ENCODE peak calls at places on chromosomes 1 and 21, in nine cellular contexts. One of them, this sample, is unnamed.

GRCh38 chr1:26027716-26028489 is 6.3 kb downstream of the EXTL1 start:
- DNase-seq in erythroblast: no peak
- DNase-seq in activated T-helper 1 cell treated with anti-CD3 and anti-CD28 coated beads, Interleukin-12 subunit alpha, Interleukin-12 subunit beta, Interleukin-2, Interleukin-4 antibody, amounts not matched to agents 30 ng/mL and 10 ng/mL and 1 ng/mL, durations not matched to agents 14 hours and 24 hours and 36 hours: no peak
- DNase-seq in NCI-H146: no peak
- DNase-seq in HEK293T: no peak
- DNase-seq in fibroblast of the aortic adventitia: no peak
- DNase-seq in Peyer's patch: no peak
- DNase-seq in GM04503: no peak
- DNase-seq in iPS-NIHi11: no peak
- DNase-seq in this sample: peak

GRCh38 chr1:56200921-56201320 is 378.4 kb downstream of the PLPP3 start:
- DNase-seq in erythroblast: no peak
- DNase-seq in activated T-helper 1 cell treated with anti-CD3 and anti-CD28 coated beads, Interleukin-12 subunit alpha, Interleukin-12 subunit beta, Interleukin-2, Interleukin-4 antibody, amounts not matched to agents 30 ng/mL and 10 ng/mL and 1 ng/mL, durations not matched to agents 14 hours and 24 hours and 36 hours: no peak
- DNase-seq in NCI-H146: no peak
- DNase-seq in HEK293T: no peak
- DNase-seq in fibroblast of the aortic adventitia: peak
- DNase-seq in Peyer's patch: no peak
- DNase-seq in GM04503: no peak
- DNase-seq in iPS-NIHi11: no peak
- DNase-seq in this sample: peak

GRCh38 chr21:36929622-36930021 is 36.8 kb downstream of the HLCS start:
- DNase-seq in erythroblast: no peak
- DNase-seq in activated T-helper 1 cell treated with anti-CD3 and anti-CD28 coated beads, Interleukin-12 subunit alpha, Interleukin-12 subunit beta, Interleukin-2, Interleukin-4 antibody, amounts not matched to agents 30 ng/mL and 10 ng/mL and 1 ng/mL, durations not matched to agents 14 hours and 24 hours and 36 hours: no peak
- DNase-seq in NCI-H146: peak
- DNase-seq in HEK293T: no peak
- DNase-seq in fibroblast of the aortic adventitia: no peak
- DNase-seq in Peyer's patch: no peak
- DNase-seq in GM04503: no peak
- DNase-seq in iPS-NIHi11: no peak
- DNase-seq in this sample: no peak

GRCh38 chr1:208013210-208013609 is 102.3 kb upstream of the CD34 start:
- DNase-seq in erythroblast: no peak
- DNase-seq in activated T-helper 1 cell treated with anti-CD3 and anti-CD28 coated beads, Interleukin-12 subunit alpha, Interleukin-12 subunit beta, Interleukin-2, Interleukin-4 antibody, amounts not matched to agents 30 ng/mL and 10 ng/mL and 1 ng/mL, durations not matched to agents 14 hours and 24 hours and 36 hours: no peak
- DNase-seq in NCI-H146: no peak
- DNase-seq in HEK293T: no peak
- DNase-seq in fibroblast of the aortic adventitia: no peak
- DNase-seq in Peyer's patch: no peak
- DNase-seq in GM04503: no peak
- DNase-seq in iPS-NIHi11: no peak
- DNase-seq in this sample: no peak

GRCh38 chr1:160400284-160400645 is at the start of gene VANGL2:
- DNase-seq in erythroblast: peak
- DNase-seq in activated T-helper 1 cell treated with anti-CD3 and anti-CD28 coated beads, Interleukin-12 subunit alpha, Interleukin-12 subunit beta, Interleukin-2, Interleukin-4 antibody, amounts not matched to agents 30 ng/mL and 10 ng/mL and 1 ng/mL, durations not matched to agents 14 hours and 24 hours and 36 hours: no peak
- DNase-seq in NCI-H146: peak
- DNase-seq in HEK293T: peak
- DNase-seq in fibroblast of the aortic adventitia: no peak
- DNase-seq in Peyer's patch: peak
- DNase-seq in GM04503: no peak
- DNase-seq in iPS-NIHi11: peak
- DNase-seq in this sample: peak

GRCh38 chr1:33560680-33561079 is 88.2 kb downstream of the ZSCAN20 start:
- DNase-seq in erythroblast: no peak
- DNase-seq in activated T-helper 1 cell treated with anti-CD3 and anti-CD28 coated beads, Interleukin-12 subunit alpha, Interleukin-12 subunit beta, Interleukin-2, Interleukin-4 antibody, amounts not matched to agents 30 ng/mL and 10 ng/mL and 1 ng/mL, durations not matched to agents 14 hours and 24 hours and 36 hours: no peak
- DNase-seq in NCI-H146: no peak
- DNase-seq in HEK293T: no peak
- DNase-seq in fibroblast of the aortic adventitia: peak
- DNase-seq in Peyer's patch: no peak
- DNase-seq in GM04503: no peak
- DNase-seq in iPS-NIHi11: no peak
- DNase-seq in this sample: peak

GRCh38 chr1:75171876-75172275 is 37.7 kb downstream of the LHX8 start:
- DNase-seq in erythroblast: no peak
- DNase-seq in activated T-helper 1 cell treated with anti-CD3 and anti-CD28 coated beads, Interleukin-12 subunit alpha, Interleukin-12 subunit beta, Interleukin-2, Interleukin-4 antibody, amounts not matched to agents 30 ng/mL and 10 ng/mL and 1 ng/mL, durations not matched to agents 14 hours and 24 hours and 36 hours: no peak
- DNase-seq in NCI-H146: no peak
- DNase-seq in HEK293T: no peak
- DNase-seq in fibroblast of the aortic adventitia: no peak
- DNase-seq in Peyer's patch: no peak
- DNase-seq in GM04503: no peak
- DNase-seq in iPS-NIHi11: no peak
- DNase-seq in this sample: no peak

GRCh38 chr1:179867493-179868330 is 9.9 kb downstream of the TOR1AIP2 start:
- DNase-seq in erythroblast: peak
- DNase-seq in activated T-helper 1 cell treated with anti-CD3 and anti-CD28 coated beads, Interleukin-12 subunit alpha, Interleukin-12 subunit beta, Interleukin-2, Interleukin-4 antibody, amounts not matched to agents 30 ng/mL and 10 ng/mL and 1 ng/mL, durations not matched to agents 14 hours and 24 hours and 36 hours: peak
- DNase-seq in NCI-H146: peak
- DNase-seq in HEK293T: peak
- DNase-seq in fibroblast of the aortic adventitia: peak
- DNase-seq in Peyer's patch: peak
- DNase-seq in GM04503: no peak
- DNase-seq in iPS-NIHi11: peak
- DNase-seq in this sample: peak

GRCh38 chr1:54971317-54971791 is 9.1 kb upstream of the TMEM61 start:
- DNase-seq in erythroblast: no peak
- DNase-seq in activated T-helper 1 cell treated with anti-CD3 and anti-CD28 coated beads, Interleukin-12 subunit alpha, Interleukin-12 subunit beta, Interleukin-2, Interleukin-4 antibody, amounts not matched to agents 30 ng/mL and 10 ng/mL and 1 ng/mL, durations not matched to agents 14 hours and 24 hours and 36 hours: no peak
- DNase-seq in NCI-H146: no peak
- DNase-seq in HEK293T: no peak
- DNase-seq in fibroblast of the aortic adventitia: no peak
- DNase-seq in Peyer's patch: no peak
- DNase-seq in GM04503: no peak
- DNase-seq in iPS-NIHi11: no peak
- DNase-seq in this sample: peak